ENCODE peak calls at places on chromosomes 4 and X, in four cellular contexts. X is Peyer's patch, D is fibroblast of lung, F is DND-41. M is an unnamed sample.

GRCh38 chrX:153724252-153725038 is at the start of the genes ABCD1 and BCAP31:
- DNase-seq in X (peak; percentile 93), D (peak; percentile 77), F (peak; percentile 90), M (peak; percentile 92)

GRCh38 chr4:25908491-25908901 is 5.5 kb upstream of the SMIM20 start:
- DNase-seq in X (no peak), D (peak; percentile 97), F (no peak), M (no peak)

GRCh38 chr4:180827610-180828009 is 1415.6 kb upstream of the TENM3 start:
- DNase-seq in X (no peak), D (peak; percentile 21), F (peak; percentile 9), M (no peak)

GRCh38 chr4:56995525-56995924 is 16.8 kb downstream of the POLR2B start:
- DNase-seq in X (no peak), D (peak; percentile 97), F (no peak), M (no peak)

GRCh38 chr4:75745192-75745591 is 20.8 kb downstream of the USO1 start:
- DNase-seq in X (no peak), D (peak; percentile 59), F (no peak), M (no peak)

GRCh38 chr4:7014815-7015214 is 28.4 kb upstream of the TADA2B start:
- DNase-seq in X (no peak), D (no peak), F (no peak), M (no peak)

GRCh38 chrX:46333550-46333949 is 211.7 kb downstream of the ZNF674 start:
- DNase-seq in X (peak; percentile 53), D (no peak), F (no peak), M (no peak)

GRCh38 chrX:85114776-85115175 is 111.1 kb downstream of the APOOL start:
- DNase-seq in X (no peak), D (no peak), F (no peak), M (no peak)

GRCh38 chr4:139951051-139951450 is 202.9 kb downstream of the MAML3 start:
- DNase-seq in X (no peak), D (peak; percentile 74), F (peak; percentile 66), M (no peak)

GRCh38 chr4:7075962-7076693 is 8.3 kb upstream of the GRPEL1 start:
- DNase-seq in X (no peak), D (peak; percentile 40), F (no peak), M (no peak)

GRCh38 chr4:40991908-40992307 is 222.4 kb downstream of the APBB2 start:
- DNase-seq in X (no peak), D (peak; percentile 27), F (no peak), M (no peak)

GRCh38 chr4:88646528-88647280 is 50.9 kb downstream of the NAP1L5 start:
- DNase-seq in X (no peak), D (no peak), F (no peak), M (no peak)

GRCh38 chr4:11051181-11051580 is 366.6 kb upstream of the CLNK start:
- DNase-seq in X (no peak), D (no peak), F (no peak), M (no peak)

GRCh38 chr4:78370625-78371372 is 180.8 kb upstream of the ANXA3 start:
- DNase-seq in X (no peak), D (no peak), F (no peak), M (no peak)

GRCh38 chr4:75004755-75005668 is 72.1 kb downstream of the PARM1 start:
- DNase-seq in X (no peak), D (peak; percentile 3), F (no peak), M (no peak)

GRCh38 chrX:133905305-133905704 is 80.1 kb downstream of the GPC3 start:
- DNase-seq in X (no peak), D (no peak), F (peak; percentile 20), M (no peak)

GRCh38 chrX:12210196-12210815 is 72.0 kb downstream of the FRMPD4 start:
- DNase-seq in X (no peak), D (peak; percentile 72), F (no peak), M (no peak)

GRCh38 chr4:27305246-27305645 is 444.6 kb downstream of the STIM2 start:
- DNase-seq in X (no peak), D (no peak), F (no peak), M (no peak)

GRCh38 chr4:70945046-70945445 is 42.9 kb downstream of the MOB1B start:
- DNase-seq in X (no peak), D (no peak), F (no peak), M (no peak)

GRCh38 chr4:7068883-7069282 is 1.0 kb upstream of the GRPEL1 start:
- DNase-seq in X (no peak), D (peak; percentile 33), F (no peak), M (no peak)

GRCh38 chr4:20687894-20688293 is 12.4 kb upstream of the PACRGL start:
- DNase-seq in X (no peak), D (peak; percentile 90), F (no peak), M (no peak)
- H3K4me1 ChIP-seq in X (no peaks in the 10 kb centered on the region), D (no peaks in the 10 kb centered on the region), F (no peaks in the 10 kb centered on the region), M (no peaks in the 10 kb centered on the region)

GRCh38 chr4:4427478-4427870 is 40.6 kb downstream of the NSG1 start:
- DNase-seq in X (no peak), D (peak; percentile 54), F (no peak), M (no peak)

GRCh38 chr4:4425696-4426095 is 38.8 kb downstream of the NSG1 start:
- DNase-seq in X (no peak), D (no peak), F (no peak), M (no peak)

GRCh38 chr4:4427886-4428285 is 41.0 kb downstream of the NSG1 start:
- DNase-seq in X (no peak), D (peak; percentile 3), F (no peak), M (no peak)

GRCh38 chr4:4425119-4425690 is 38.3 kb downstream of the NSG1 start:
- DNase-seq in X (no peak), D (no peak), F (no peak), M (no peak)

DNA sequence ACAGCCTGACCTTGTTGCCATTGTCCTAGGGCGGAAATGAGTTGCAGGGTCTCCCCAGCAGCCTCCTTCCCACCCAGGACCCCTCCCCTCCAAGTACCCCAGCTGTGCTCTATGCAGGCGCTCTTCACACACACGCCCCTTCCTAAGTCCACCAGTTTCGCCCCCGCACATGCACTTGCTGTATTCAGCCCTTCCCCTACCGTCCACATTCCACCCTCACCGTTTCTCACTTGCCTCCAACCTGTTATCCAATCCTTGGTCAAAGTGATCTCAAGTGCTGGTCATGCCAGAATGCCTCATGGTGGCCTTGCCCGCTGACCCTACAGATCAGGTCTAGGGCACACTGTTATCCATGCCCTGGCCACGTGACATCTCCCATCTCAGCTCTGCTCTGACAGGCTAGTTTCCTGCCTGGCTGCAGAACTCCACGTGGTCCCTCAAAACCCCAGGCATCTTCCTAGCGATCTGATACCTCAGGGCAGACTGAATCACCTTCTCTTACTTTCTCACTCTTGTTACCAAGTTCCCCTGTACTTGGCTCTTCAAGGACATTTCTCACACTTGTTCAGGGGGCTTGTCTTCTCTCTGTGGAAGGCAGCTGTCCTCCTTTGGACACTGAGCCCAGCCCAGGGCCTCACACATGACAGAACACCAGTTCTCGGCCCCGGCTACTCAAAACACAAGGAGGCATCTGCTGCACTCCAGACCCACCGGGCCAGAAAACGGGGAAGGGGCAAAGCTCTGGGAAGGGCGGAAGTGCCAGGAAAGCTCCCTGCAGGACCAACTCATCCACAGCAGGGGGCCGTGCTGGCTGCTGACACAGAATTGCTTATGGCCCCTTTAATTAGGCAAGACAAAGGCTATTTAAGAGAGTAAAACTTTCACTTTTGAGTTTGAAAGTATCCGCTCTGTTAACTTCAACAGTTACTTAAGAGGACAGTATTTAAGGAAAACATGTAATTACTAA is 39.9 kb downstream of the NSG1 start:
- DNase-seq in X (no peak), D (peak; percentile 42), F (no peak), M (no peak)
- H3K4me1 ChIP-seq in X (no peaks in the 10 kb centered on the region), D (no peaks in the 10 kb centered on the region), F (no peaks in the 10 kb centered on the region), M (no peaks in the 10 kb centered on the region)

DNA sequence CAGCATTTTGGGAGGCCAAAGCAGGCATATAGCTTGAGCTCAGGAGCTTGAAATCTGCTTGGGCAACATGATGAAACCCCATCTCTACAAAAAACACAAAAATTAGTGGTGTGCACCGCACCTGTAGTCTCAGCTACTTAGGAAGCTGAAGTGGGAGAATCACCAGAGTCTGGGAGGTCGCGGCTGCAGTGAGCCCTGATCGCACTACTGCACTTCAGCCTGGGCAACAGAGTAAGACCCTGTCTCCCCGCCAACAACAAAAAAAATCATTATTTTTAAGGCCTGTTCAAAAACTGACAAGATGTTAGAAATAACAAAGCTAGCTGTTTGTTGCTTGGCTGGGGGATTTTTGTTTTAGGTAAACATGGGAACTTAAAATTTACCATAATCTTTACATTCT is 5.1 kb downstream of the YTHDC1 start:
- DNase-seq in X (no peak), D (no peak), F (no peak), M (no peak)
- H3K4me1 ChIP-seq in X (no peaks in the 10 kb centered on the region), D (no peaks in the 10 kb centered on the region), F (peaks cover 49% of the 10 kb centered on the region), M (peaks cover 87% of the 10 kb centered on the region)

GRCh38 chr4:65358914-65359313 is 311.4 kb downstream of the EPHA5 start:
- DNase-seq in X (no peak), D (no peak), F (no peak), M (no peak)

GRCh38 chr4:65353098-65353497 is 317.2 kb downstream of the EPHA5 start:
- DNase-seq in X (no peak), D (no peak), F (no peak), M (no peak)
- H3K4me1 ChIP-seq in X (no peaks in the 10 kb centered on the region), D (no peaks in the 10 kb centered on the region), F (peaks cover 13% of the 10 kb centered on the region), M (no peaks in the 10 kb centered on the region)

GRCh38 chrX:7093305-7093704 is 54.2 kb upstream of the STS start:
- DNase-seq in X (no peak), D (no peak), F (no peak), M (no peak)
- H3K4me1 ChIP-seq in X (no peaks in the 10 kb centered on the region), D (no peaks in the 10 kb centered on the region), F (peaks cover 67% of the 10 kb centered on the region), M (peaks cover 9% of the 10 kb centered on the region)

GRCh38 chr4:86970447-86971354 is 35.9 kb downstream of the AFF1 start:
- DNase-seq in X (no peak), D (no peak), F (no peak), M (no peak)
- H3K4me1 ChIP-seq in X (no peaks in the 10 kb centered on the region), D (no peaks in the 10 kb centered on the region), F (peaks cover 68% of the 10 kb centered on the region), M (peaks cover 55% of the 10 kb centered on the region)

DNA sequence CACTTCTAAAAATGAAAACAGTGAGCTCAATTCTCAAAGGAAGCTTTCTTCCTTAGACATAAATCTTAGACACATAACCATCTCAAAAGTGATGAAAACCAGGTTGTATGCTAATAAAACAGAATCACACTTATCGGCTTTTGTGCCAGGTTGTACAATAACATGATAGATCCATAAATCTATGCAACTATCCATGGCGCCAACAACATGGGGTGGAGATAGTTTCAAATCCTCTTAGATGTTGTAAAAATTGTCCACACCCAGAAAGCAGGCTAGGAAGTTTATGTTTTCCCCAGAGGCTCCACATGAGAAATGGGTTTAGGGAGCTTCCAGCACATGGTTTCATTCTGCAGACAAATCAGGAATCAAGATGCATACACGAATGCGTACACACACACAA is 165.3 kb upstream of the MAP3K15 start:
- DNase-seq in X (no peak), D (no peak), F (no peak), M (no peak)
- H3K4me1 ChIP-seq in X (no peaks in the 10 kb centered on the region), D (peaks cover 5% of the 10 kb centered on the region), F (peaks cover 70% of the 10 kb centered on the region), M (peaks cover 92% of the 10 kb centered on the region)